ENCODE peak calls at places on chromosomes 12 and 14, in five cellular contexts. O is mesothelial cell of epicardium, Z is GOT3, K is GM12864, B is GM04504. D is an unnamed sample.

GRCh38 chr14:62428429-62429203 is 616.6 kb downstream of the KCNH5 start:
- DNase-seq in O (no peak), Z (no peak), K (no peak), B (no peak), D (peak)

GRCh38 chr12:89087876-89088275 is 264.4 kb downstream of the DUSP6 start:
- DNase-seq in O (no peak), Z (no peak), K (no peak), B (no peak), D (no peak)

GRCh38 chr14:74403619-74404417 is 22.2 kb downstream of the SYNDIG1L start:
- DNase-seq in O (no peak), Z (no peak), K (no peak), B (no peak), D (no peak)

GRCh38 chr12:15664491-15664890 is 124.7 kb downstream of the EPS8 start:
- DNase-seq in O (no peak), Z (no peak), K (no peak), B (no peak), D (no peak)

GRCh38 chr12:51393676-51394545 is 2.7 kb upstream of the GALNT6 start:
- DNase-seq in O (no peak), Z (no peak), K (no peak), B (peak), D (peak)

GRCh38 chr14:69183735-69184134 is 7.6 kb upstream of the EXD2 start:
- DNase-seq in O (no peak), Z (no peak), K (no peak), B (no peak), D (no peak)

GRCh38 chr14:23362200-23362599 is 2.8 kb downstream of the EFS start:
- DNase-seq in O (no peak), Z (no peak), K (no peak), B (no peak), D (peak)

GRCh38 chr14:75279153-75279738 is 618 bp downstream of the FOS start:
- DNase-seq in O (no peak), Z (no peak), K (no peak), B (peak), D (peak)

GRCh38 chr14:68623307-68623706 is 169.6 kb downstream of the ZFP36L1 start:
- DNase-seq in O (no peak), Z (no peak), K (no peak), B (no peak), D (no peak)

GRCh38 chr14:99159341-99160340 is 112.4 kb downstream of the BCL11B start:
- DNase-seq in O (no peak), Z (no peak), K (no peak), B (no peak), D (no peak)

GRCh38 chr12:63838411-63838810 is 6.1 kb upstream of the SRGAP1 start:
- DNase-seq in O (no peak), Z (no peak), K (no peak), B (no peak), D (no peak)

GRCh38 chr12:53279283-53279869 is 11.3 kb downstream of the ESPL1 start:
- DNase-seq in O (no peak), Z (no peak), K (no peak), B (no peak), D (peak)

GRCh38 chr12:84329933-84330332 is 582.7 kb downstream of the SLC6A15 start:
- DNase-seq in O (no peak), Z (no peak), K (no peak), B (no peak), D (no peak)

GRCh38 chr12:49342066-49342913 is 4.4 kb upstream of the DNAJC22 start:
- DNase-seq in O (peak), Z (peak), K (peak), B (no peak), D (peak)

GRCh38 chr14:100673085-100673806 is 53.4 kb upstream of the DLK1 start:
- DNase-seq in O (no peak), Z (no peak), K (no peak), B (no peak), D (no peak)